ENCODE peak calls at places on chromosome 1, in ten cellular contexts. One of them, this sample, is unnamed. For H3K4me1, the result is how much of the 10 kb centered on the place peaks cover.

GRCh38 chr1:17212009-17212408 is 7.1 kb downstream of the PADI1 start:
- DNase-seq in endodermal cell: no peak
- DNase-seq in stomach: peak
- DNase-seq in SK-N-SH: no peak
- DNase-seq in body of pancreas: peak
- DNase-seq in kidney: no peak
- DNase-seq in upper lobe of right lung: no peak
- DNase-seq in transverse colon: no peak
- DNase-seq in CD4-positive, alpha-beta memory T cell: no peak
- DNase-seq in RWPE2: no peak
- DNase-seq in this sample: no peak

GRCh38 chr1:26677306-26678115 is 18.3 kb upstream of the ARID1A start:
- DNase-seq in endodermal cell: peak
- DNase-seq in stomach: peak
- DNase-seq in SK-N-SH: peak
- DNase-seq in body of pancreas: peak
- DNase-seq in kidney: peak
- DNase-seq in upper lobe of right lung: peak
- DNase-seq in transverse colon: peak
- DNase-seq in CD4-positive, alpha-beta memory T cell: peak
- DNase-seq in RWPE2: peak
- DNase-seq in this sample: peak

GRCh38 chr1:109959974-109960744 is 24.4 kb upstream of the AHCYL1 start:
- DNase-seq in endodermal cell: peak
- DNase-seq in stomach: no peak
- DNase-seq in SK-N-SH: no peak
- DNase-seq in body of pancreas: no peak
- DNase-seq in kidney: no peak
- DNase-seq in upper lobe of right lung: no peak
- DNase-seq in transverse colon: no peak
- DNase-seq in CD4-positive, alpha-beta memory T cell: no peak
- DNase-seq in RWPE2: no peak
- DNase-seq in this sample: no peak

GRCh38 chr1:77100870-77101269 is 118.4 kb downstream of the PIGK start:
- DNase-seq in endodermal cell: no peak
- DNase-seq in stomach: no peak
- DNase-seq in SK-N-SH: no peak
- DNase-seq in body of pancreas: no peak
- DNase-seq in kidney: no peak
- DNase-seq in upper lobe of right lung: no peak
- DNase-seq in transverse colon: no peak
- DNase-seq in CD4-positive, alpha-beta memory T cell: no peak
- DNase-seq in RWPE2: no peak
- DNase-seq in this sample: no peak

GRCh38 chr1:155093938-155094621 is 15.4 kb downstream of the EFNA3 start:
- DNase-seq in endodermal cell: peak
- DNase-seq in stomach: no peak
- DNase-seq in SK-N-SH: peak
- DNase-seq in body of pancreas: no peak
- DNase-seq in kidney: peak
- DNase-seq in upper lobe of right lung: no peak
- DNase-seq in transverse colon: no peak
- DNase-seq in CD4-positive, alpha-beta memory T cell: no peak
- DNase-seq in RWPE2: no peak
- DNase-seq in this sample: peak

GRCh38 chr1:103447471-103447870 is 78.0 kb upstream of the RNPC3 start:
- DNase-seq in endodermal cell: no peak
- DNase-seq in stomach: no peak
- DNase-seq in SK-N-SH: no peak
- DNase-seq in body of pancreas: no peak
- DNase-seq in kidney: no peak
- DNase-seq in upper lobe of right lung: no peak
- DNase-seq in transverse colon: no peak
- DNase-seq in CD4-positive, alpha-beta memory T cell: no peak
- DNase-seq in RWPE2: no peak
- DNase-seq in this sample: no peak

GRCh38 chr1:6030547-6031261 is 15.0 kb upstream of the KCNAB2 start:
- DNase-seq in endodermal cell: no peak
- DNase-seq in stomach: no peak
- DNase-seq in SK-N-SH: no peak
- DNase-seq in body of pancreas: no peak
- DNase-seq in kidney: no peak
- DNase-seq in upper lobe of right lung: no peak
- DNase-seq in transverse colon: no peak
- DNase-seq in CD4-positive, alpha-beta memory T cell: no peak
- DNase-seq in RWPE2: no peak
- DNase-seq in this sample: no peak

GRCh38 chr1:185720633-185721272 is 13.4 kb upstream of the HMCN1 start:
- DNase-seq in endodermal cell: no peak
- DNase-seq in stomach: no peak
- DNase-seq in SK-N-SH: no peak
- DNase-seq in body of pancreas: no peak
- DNase-seq in kidney: no peak
- DNase-seq in upper lobe of right lung: no peak
- DNase-seq in transverse colon: no peak
- DNase-seq in CD4-positive, alpha-beta memory T cell: no peak
- DNase-seq in RWPE2: no peak
- DNase-seq in this sample: no peak

GRCh38 chr1:192860478-192861185 is 51.8 kb downstream of the RGS2 start:
- DNase-seq in endodermal cell: no peak
- DNase-seq in stomach: no peak
- DNase-seq in SK-N-SH: no peak
- DNase-seq in body of pancreas: no peak
- DNase-seq in kidney: no peak
- DNase-seq in upper lobe of right lung: no peak
- DNase-seq in transverse colon: no peak
- DNase-seq in CD4-positive, alpha-beta memory T cell: no peak
- DNase-seq in RWPE2: no peak
- DNase-seq in this sample: peak

GRCh38 chr1:210201671-210202070 is 30.9 kb upstream of the SERTAD4 start:
- DNase-seq in endodermal cell: no peak
- DNase-seq in stomach: no peak
- DNase-seq in SK-N-SH: no peak
- DNase-seq in body of pancreas: no peak
- DNase-seq in kidney: no peak
- DNase-seq in upper lobe of right lung: no peak
- DNase-seq in transverse colon: no peak
- DNase-seq in CD4-positive, alpha-beta memory T cell: no peak
- DNase-seq in RWPE2: no peak
- DNase-seq in this sample: no peak

GRCh38 chr1:210586785-210587184 is 258.1 kb downstream of the HHAT start:
- DNase-seq in endodermal cell: no peak
- DNase-seq in stomach: no peak
- DNase-seq in SK-N-SH: no peak
- DNase-seq in body of pancreas: no peak
- DNase-seq in kidney: no peak
- DNase-seq in upper lobe of right lung: no peak
- DNase-seq in transverse colon: no peak
- DNase-seq in CD4-positive, alpha-beta memory T cell: no peak
- DNase-seq in RWPE2: no peak
- DNase-seq in this sample: no peak

GRCh38 chr1:210293191-210293607 is 35.5 kb upstream of the HHAT start:
- DNase-seq in endodermal cell: no peak
- DNase-seq in stomach: peak
- DNase-seq in SK-N-SH: no peak
- DNase-seq in body of pancreas: peak
- DNase-seq in kidney: no peak
- DNase-seq in upper lobe of right lung: no peak
- DNase-seq in transverse colon: peak
- DNase-seq in CD4-positive, alpha-beta memory T cell: no peak
- DNase-seq in RWPE2: no peak
- DNase-seq in this sample: no peak

GRCh38 chr1:41153750-41154274 is 88.3 kb downstream of the SCMH1 start:
- DNase-seq in endodermal cell: no peak
- DNase-seq in stomach: no peak
- DNase-seq in SK-N-SH: no peak
- DNase-seq in body of pancreas: no peak
- DNase-seq in kidney: no peak
- DNase-seq in upper lobe of right lung: no peak
- DNase-seq in transverse colon: peak
- DNase-seq in CD4-positive, alpha-beta memory T cell: no peak
- DNase-seq in RWPE2: no peak
- DNase-seq in this sample: no peak

GRCh38 chr1:114671011-114671938 is 1.4 kb upstream of the DENND2C start:
- DNase-seq in endodermal cell: no peak
- DNase-seq in stomach: no peak
- DNase-seq in SK-N-SH: peak
- DNase-seq in body of pancreas: no peak
- DNase-seq in kidney: no peak
- DNase-seq in upper lobe of right lung: no peak
- DNase-seq in transverse colon: no peak
- DNase-seq in CD4-positive, alpha-beta memory T cell: no peak
- DNase-seq in RWPE2: no peak
- DNase-seq in this sample: peak

GRCh38 chr1:10661453-10661852 is 135.0 kb downstream of the CASZ1 start:
- DNase-seq in endodermal cell: no peak
- DNase-seq in stomach: no peak
- DNase-seq in SK-N-SH: no peak
- DNase-seq in body of pancreas: no peak
- DNase-seq in kidney: no peak
- DNase-seq in upper lobe of right lung: no peak
- DNase-seq in transverse colon: no peak
- DNase-seq in CD4-positive, alpha-beta memory T cell: no peak
- DNase-seq in RWPE2: no peak
- DNase-seq in this sample: no peak

GRCh38 chr1:183092350-183092749 is 69.1 kb downstream of the LAMC1 start:
- DNase-seq in endodermal cell: no peak
- DNase-seq in stomach: no peak
- DNase-seq in SK-N-SH: no peak
- DNase-seq in body of pancreas: no peak
- DNase-seq in kidney: no peak
- DNase-seq in upper lobe of right lung: no peak
- DNase-seq in transverse colon: no peak
- DNase-seq in CD4-positive, alpha-beta memory T cell: no peak
- DNase-seq in RWPE2: no peak
- DNase-seq in this sample: no peak
- H3K4me1 ChIP-seq in endodermal cell: under half
- H3K4me1 ChIP-seq in stomach: half or more
- H3K4me1 ChIP-seq in SK-N-SH: under half
- H3K4me1 ChIP-seq in body of pancreas: half or more
- H3K4me1 ChIP-seq in kidney: under half
- H3K4me1 ChIP-seq in upper lobe of right lung: under half
- H3K4me1 ChIP-seq in transverse colon: under half
- H3K4me1 ChIP-seq in CD4-positive, alpha-beta memory T cell: under half
- H3K4me1 ChIP-seq in RWPE2: under half
- H3K4me1 ChIP-seq in this sample: under half

GRCh38 chr1:53128401-53128800 is 14.0 kb downstream of the SLC1A7 start:
- DNase-seq in endodermal cell: peak
- DNase-seq in stomach: no peak
- DNase-seq in SK-N-SH: no peak
- DNase-seq in body of pancreas: peak
- DNase-seq in kidney: no peak
- DNase-seq in upper lobe of right lung: peak
- DNase-seq in transverse colon: no peak
- DNase-seq in CD4-positive, alpha-beta memory T cell: no peak
- DNase-seq in RWPE2: no peak
- DNase-seq in this sample: no peak

GRCh38 chr1:53127546-53127945 is 14.9 kb downstream of the SLC1A7 start:
- DNase-seq in endodermal cell: no peak
- DNase-seq in stomach: no peak
- DNase-seq in SK-N-SH: no peak
- DNase-seq in body of pancreas: no peak
- DNase-seq in kidney: no peak
- DNase-seq in upper lobe of right lung: peak
- DNase-seq in transverse colon: peak
- DNase-seq in CD4-positive, alpha-beta memory T cell: no peak
- DNase-seq in RWPE2: no peak
- DNase-seq in this sample: peak

GRCh38 chr1:53125623-53126360 is 16.6 kb downstream of the SLC1A7 start:
- DNase-seq in endodermal cell: no peak
- DNase-seq in stomach: no peak
- DNase-seq in SK-N-SH: no peak
- DNase-seq in body of pancreas: no peak
- DNase-seq in kidney: peak
- DNase-seq in upper lobe of right lung: peak
- DNase-seq in transverse colon: no peak
- DNase-seq in CD4-positive, alpha-beta memory T cell: no peak
- DNase-seq in RWPE2: no peak
- DNase-seq in this sample: no peak

GRCh38 chr1:53125122-53125521 is 17.3 kb downstream of the SLC1A7 start:
- DNase-seq in endodermal cell: no peak
- DNase-seq in stomach: no peak
- DNase-seq in SK-N-SH: no peak
- DNase-seq in body of pancreas: no peak
- DNase-seq in kidney: peak
- DNase-seq in upper lobe of right lung: no peak
- DNase-seq in transverse colon: no peak
- DNase-seq in CD4-positive, alpha-beta memory T cell: no peak
- DNase-seq in RWPE2: no peak
- DNase-seq in this sample: no peak

DNA sequence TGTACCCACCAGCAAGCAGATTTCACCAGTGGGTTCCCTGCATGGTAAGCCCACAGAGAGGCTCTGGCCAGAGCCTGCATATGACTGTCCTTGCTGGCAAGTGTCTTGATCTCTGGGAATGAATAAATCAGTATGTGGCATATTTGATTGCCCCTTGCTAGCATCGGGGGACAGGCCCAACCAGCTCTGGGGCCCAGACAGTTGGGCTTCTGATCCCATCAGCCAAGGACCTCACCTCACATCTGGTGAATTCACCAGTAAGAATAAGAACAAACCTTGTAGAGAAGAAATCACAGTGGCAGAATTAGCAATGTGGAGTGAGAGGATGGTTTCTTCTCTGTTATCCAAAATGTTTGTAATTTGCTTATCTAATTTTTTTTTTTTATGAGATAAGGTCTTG is 15.9 kb downstream of the SLC1A7 start:
- DNase-seq in endodermal cell: peak
- DNase-seq in stomach: no peak
- DNase-seq in SK-N-SH: no peak
- DNase-seq in body of pancreas: no peak
- DNase-seq in kidney: no peak
- DNase-seq in upper lobe of right lung: peak
- DNase-seq in transverse colon: no peak
- DNase-seq in CD4-positive, alpha-beta memory T cell: no peak
- DNase-seq in RWPE2: no peak
- DNase-seq in this sample: no peak
- H3K27ac ChIP-seq in endodermal cell: no peak
- H3K27ac ChIP-seq in stomach: peak
- H3K27ac ChIP-seq in SK-N-SH: no peak
- H3K27ac ChIP-seq in body of pancreas: no peak
- H3K27ac ChIP-seq in kidney: no peak
- H3K27ac ChIP-seq in upper lobe of right lung: no peak
- H3K27ac ChIP-seq in transverse colon: no peak
- H3K27ac ChIP-seq in CD4-positive, alpha-beta memory T cell: no peak
- H3K27ac ChIP-seq in RWPE2: no peak
- H3K27ac ChIP-seq in this sample: no peak

GRCh38 chr1:117587479-117588356 is 18.1 kb upstream of the TENT5C start:
- DNase-seq in endodermal cell: no peak
- DNase-seq in stomach: no peak
- DNase-seq in SK-N-SH: no peak
- DNase-seq in body of pancreas: peak
- DNase-seq in kidney: no peak
- DNase-seq in upper lobe of right lung: peak
- DNase-seq in transverse colon: no peak
- DNase-seq in CD4-positive, alpha-beta memory T cell: no peak
- DNase-seq in RWPE2: no peak
- DNase-seq in this sample: no peak
- H3K4me1 ChIP-seq in endodermal cell: under half
- H3K4me1 ChIP-seq in stomach: under half
- H3K4me1 ChIP-seq in SK-N-SH: under half
- H3K4me1 ChIP-seq in body of pancreas: half or more
- H3K4me1 ChIP-seq in kidney: under half
- H3K4me1 ChIP-seq in upper lobe of right lung: under half
- H3K4me1 ChIP-seq in transverse colon: under half
- H3K4me1 ChIP-seq in CD4-positive, alpha-beta memory T cell: under half
- H3K4me1 ChIP-seq in RWPE2: under half
- H3K4me1 ChIP-seq in this sample: under half

GRCh38 chr1:201648911-201649775 is 110.2 kb downstream of the NAV1 start:
- DNase-seq in endodermal cell: peak
- DNase-seq in stomach: peak
- DNase-seq in SK-N-SH: peak
- DNase-seq in body of pancreas: peak
- DNase-seq in kidney: peak
- DNase-seq in upper lobe of right lung: no peak
- DNase-seq in transverse colon: peak
- DNase-seq in CD4-positive, alpha-beta memory T cell: no peak
- DNase-seq in RWPE2: no peak
- DNase-seq in this sample: no peak
- H3K27ac ChIP-seq in endodermal cell: no peak
- H3K27ac ChIP-seq in stomach: peak
- H3K27ac ChIP-seq in SK-N-SH: peak
- H3K27ac ChIP-seq in body of pancreas: peak
- H3K27ac ChIP-seq in kidney: no peak
- H3K27ac ChIP-seq in upper lobe of right lung: no peak
- H3K27ac ChIP-seq in transverse colon: peak
- H3K27ac ChIP-seq in CD4-positive, alpha-beta memory T cell: no peak
- H3K27ac ChIP-seq in RWPE2: peak
- H3K27ac ChIP-seq in this sample: no peak

This sample was measured in CD4-positive, CD25-positive, alpha-beta regulatory T cell.